ENCODE peak calls at places on chromosomes 3 and 15, in five cellular contexts. E is AG09319, X is upper lobe of right lung, M is astrocyte of the spinal cord, O is A549. Z is an unnamed sample.
A peak's percentile ranks its signal among the peaks of the same experiment; 100 is the strongest.

GRCh38 chr15:68224546-68225250 is 4.8 kb downstream of the CLN6 start:
- DNase-seq in E (no peak), X (no peak), M (no peak), O (no peak), Z (no peak)

GRCh38 chr15:70049701-70050445 is 47.8 kb downstream of the TLE3 start:
- DNase-seq in E (no peak), X (no peak), M (no peak), O (no peak), Z (no peak)

GRCh38 chr3:85560088-85560790 is 601.5 kb downstream of the CADM2 start:
- DNase-seq in E (no peak), X (no peak), M (peak; percentile 64), O (no peak), Z (no peak)

GRCh38 chr3:149342413-149343340 is 9.2 kb upstream of the TM4SF18 start:
- DNase-seq in E (no peak), X (no peak), M (peak; percentile 78), O (no peak), Z (no peak)

GRCh38 chr15:94704946-94705345 is 473.6 kb downstream of the MCTP2 start:
- DNase-seq in E (no peak), X (no peak), M (no peak), O (no peak), Z (no peak)

GRCh38 chr15:23416349-23417276 is 30.4 kb downstream of the GOLGA6L2 start:
- DNase-seq in E (no peak), X (no peak), M (no peak), O (no peak), Z (no peak)

GRCh38 chr3:42515391-42515916 is 13.0 kb downstream of the VIPR1 start:
- DNase-seq in E (no peak), X (no peak), M (no peak), O (no peak), Z (no peak)

GRCh38 chr3:62169871-62170660 is 203.3 kb downstream of the FEZF2 start:
- DNase-seq in E (no peak), X (no peak), M (peak; percentile 65), O (no peak), Z (no peak)

GRCh38 chr3:175777495-175777894 is 918.4 kb downstream of the NAALADL2 start:
- DNase-seq in E (no peak), X (no peak), M (peak; percentile 36), O (no peak), Z (no peak)

DNA sequence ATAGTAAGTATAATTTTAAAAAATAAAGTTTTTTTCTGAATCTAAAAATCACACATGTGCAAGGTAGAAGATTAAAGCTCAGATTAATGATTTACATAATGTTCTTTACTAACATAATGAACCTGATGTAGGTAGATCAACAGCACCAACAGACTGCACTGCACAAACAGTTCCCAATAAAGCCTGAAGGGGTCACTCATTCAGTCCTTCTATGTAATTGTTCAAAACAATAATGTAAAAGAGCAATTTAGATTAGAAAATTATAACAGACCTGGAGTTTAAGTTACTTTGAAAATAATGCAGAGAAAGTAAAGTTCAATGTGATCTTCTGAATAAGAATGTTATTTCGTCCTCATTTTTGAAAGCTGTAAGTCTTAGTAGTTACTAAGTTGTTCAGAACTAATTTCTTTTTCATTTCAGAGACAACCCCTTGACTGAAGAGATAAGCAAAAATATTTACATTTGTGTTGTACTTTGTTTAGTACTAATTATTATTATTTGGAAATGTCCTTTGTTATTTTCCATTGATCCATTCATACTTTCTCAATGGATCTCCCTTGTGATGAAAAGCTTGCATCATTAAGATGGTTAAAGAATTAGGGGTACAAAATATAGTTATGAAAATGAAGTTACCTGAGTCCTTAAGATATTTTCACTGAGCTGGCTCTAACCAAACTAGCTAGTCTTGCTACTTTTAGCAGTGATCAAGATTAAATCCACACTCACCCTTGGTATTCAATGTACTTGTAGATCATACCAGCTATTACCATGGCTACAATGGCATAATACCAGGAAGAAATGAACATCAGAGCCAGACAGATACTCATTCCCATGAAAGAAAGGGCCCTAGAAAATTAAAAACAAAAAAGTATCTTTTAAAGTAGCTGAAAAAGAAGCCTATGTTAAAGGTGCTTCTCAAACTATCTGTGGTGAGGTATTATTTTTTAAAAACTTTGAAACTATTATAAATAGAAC is 16.8 kb downstream of the EMC4 start:
- DNase-seq in E (no peak), X (no peak), M (peak; percentile 64), O (peak; percentile 58), Z (peak; percentile 32)
- TF ChIP-seq CTCF in E (peak; percentile 60), X (peak; percentile 79), M (peak; percentile 76), O (peak; percentile 67), Z (peak; percentile 80)

GRCh38 chr15:96351801-96352593 is 21.5 kb downstream of the NR2F2 start:
- DNase-seq in E (no peak), X (no peak), M (peak; percentile 24), O (no peak), Z (no peak)
- TF ChIP-seq CTCF in E (no peak), X (no peak), M (no peak), O (no peak), Z (no peak)

DNA sequence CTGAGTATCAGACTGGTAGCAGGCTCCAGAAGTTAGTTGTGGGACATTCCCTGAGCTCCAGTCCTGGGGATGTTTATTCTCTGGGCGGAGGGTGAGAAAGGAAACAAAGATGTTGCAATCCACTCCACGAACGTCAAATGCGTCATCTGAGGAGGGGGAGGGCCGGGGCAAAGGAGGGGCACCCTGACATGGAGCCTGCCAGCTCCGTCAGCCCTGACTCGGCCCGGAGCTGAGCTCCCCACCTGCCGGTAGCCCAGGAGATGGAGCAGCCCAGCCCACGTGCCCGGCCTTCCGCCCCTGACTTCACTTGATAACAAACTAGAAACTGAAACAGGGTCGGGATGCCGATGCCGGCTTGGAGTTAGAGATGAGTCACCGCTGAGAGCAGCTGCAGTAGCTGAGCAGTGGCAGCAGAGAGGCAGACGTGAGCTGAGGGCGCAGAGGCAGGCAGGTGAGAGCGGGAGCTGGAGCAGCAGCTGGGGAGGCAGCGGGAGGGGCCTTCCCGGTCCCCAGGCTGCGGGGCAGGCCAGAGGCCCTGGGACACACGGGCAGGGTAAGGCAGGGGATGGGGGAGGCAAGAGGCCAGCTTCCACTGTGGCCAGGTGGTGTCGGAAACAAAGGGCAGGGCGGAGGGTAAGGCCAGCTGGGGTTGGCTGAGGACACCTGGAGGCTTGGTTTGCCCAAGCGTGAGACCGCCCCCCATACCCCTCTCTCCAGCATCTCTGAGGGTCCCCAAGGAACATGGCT is at the start of gene ISG20:
- DNase-seq in E (peak; percentile 90), X (peak; percentile 97), M (peak; percentile 96), O (peak; percentile 98), Z (peak; percentile 79)
- TF ChIP-seq CTCF in E (peak; percentile 34), X (peak; percentile 51), M (peak; percentile 54), O (peak; percentile 44), Z (no peak)

DNA sequence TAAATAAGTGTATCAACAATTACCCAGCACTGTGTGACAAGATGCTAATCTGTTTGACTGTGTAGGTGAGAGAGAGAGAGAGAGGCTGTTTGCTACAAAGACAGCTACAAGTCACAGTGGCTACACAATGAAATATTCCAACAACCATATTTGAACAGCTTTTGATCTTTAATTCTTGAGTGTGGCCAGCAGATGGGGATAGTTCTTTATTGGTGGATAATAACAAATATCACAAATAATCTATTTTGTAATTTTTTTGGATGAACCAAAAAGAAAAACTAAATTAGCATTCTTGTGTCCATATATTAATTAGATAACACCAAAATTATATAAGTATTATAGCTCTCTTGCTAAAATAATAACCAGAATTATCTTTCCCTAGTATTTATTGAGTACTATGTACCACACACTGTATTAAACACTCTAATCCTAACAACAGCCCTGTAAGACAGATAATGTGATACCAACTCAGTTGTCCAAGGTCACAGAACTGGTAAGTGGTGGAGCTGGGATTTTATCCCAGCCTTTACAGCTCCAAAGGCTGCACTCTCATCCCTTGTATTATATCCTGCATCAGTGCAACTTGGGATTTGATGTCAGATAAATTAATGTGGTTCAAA is 61.9 kb upstream of the C3orf80 start:
- DNase-seq in E (no peak), X (no peak), M (peak; percentile 55), O (peak; percentile 36), Z (no peak)
- TF ChIP-seq CTCF in E (peak; percentile 46), X (peak; percentile 49), M (peak; percentile 33), O (peak; percentile 73), Z (peak; percentile 36)

DNA sequence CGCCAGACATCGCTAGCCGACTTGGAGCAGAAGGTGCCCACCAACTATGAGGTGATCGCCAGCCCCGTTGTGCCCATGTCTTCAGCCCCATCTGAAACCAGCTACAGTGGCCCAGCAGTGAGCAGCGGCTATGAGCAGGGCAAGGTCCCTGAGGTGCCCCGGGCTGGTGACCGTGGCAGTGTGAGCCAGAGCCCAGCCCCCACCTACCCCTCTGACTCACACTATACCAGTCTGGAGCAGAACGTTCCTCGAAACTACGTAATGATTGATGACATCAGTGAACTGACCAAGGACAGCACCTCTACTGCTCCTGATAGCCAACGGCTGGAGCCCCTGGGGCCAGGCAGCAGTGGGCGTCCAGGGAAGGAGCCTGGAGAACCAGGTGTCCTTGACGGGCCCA is 12.9 kb upstream of the APEH start:
- DNase-seq in E (no peak), X (no peak), M (no peak), O (peak; percentile 9), Z (no peak)
- TF ChIP-seq CTCF in E (no peak), X (no peak), M (no peak), O (no peak), Z (no peak)

GRCh38 chr15:28914046-28914445 is 28.3 kb downstream of the APBA2 start:
- DNase-seq in E (no peak), X (peak; percentile 54), M (no peak), O (no peak), Z (no peak)

GRCh38 chr15:28913171-28913765 is 27.5 kb downstream of the APBA2 start:
- DNase-seq in E (no peak), X (peak; percentile 48), M (no peak), O (peak; percentile 38), Z (no peak)

GRCh38 chr15:28914483-28915023 is 28.8 kb downstream of the APBA2 start:
- DNase-seq in E (no peak), X (peak; percentile 46), M (no peak), O (no peak), Z (no peak)

GRCh38 chr15:28911295-28911979 is 25.7 kb downstream of the APBA2 start:
- DNase-seq in E (no peak), X (peak; percentile 7), M (no peak), O (no peak), Z (no peak)

GRCh38 chr15:28912422-28912821 is 26.6 kb downstream of the APBA2 start:
- DNase-seq in E (no peak), X (peak; percentile 26), M (no peak), O (no peak), Z (no peak)
- TF ChIP-seq CTCF in E (no peak), X (no peak), M (no peak), O (no peak), Z (no peak)